ENCODE peak calls at places on chromosomes 11 and 22, in six cellular contexts. K, Q, H, D, B and S are unnamed samples.

GRCh38 chr11:35964846-35965245 is 21.0 kb downstream of the LDLRAD3 start:
- DNase-seq in B (no peak), H (no peak), Q (no peak), D (peak), K (no peak), S (no peak)

GRCh38 chr22:47872761-47873535 is 1110.5 kb downstream of the TBC1D22A start:
- DNase-seq in K (no peak), B (no peak), D (no peak), H (no peak), Q (no peak), S (no peak)

GRCh38 chr11:131744847-131745246 is 374.4 kb downstream of the NTM start:
- DNase-seq in B (no peak), K (peak), Q (no peak), D (peak), H (no peak), S (no peak)

GRCh38 chr11:8239536-8240228 is 24.0 kb downstream of the LMO1 start:
- DNase-seq in D (no peak), H (no peak), Q (no peak), K (no peak), B (no peak), S (no peak)

GRCh38 chr11:15446315-15446714 is 331.6 kb downstream of the INSC start:
- DNase-seq in D (no peak), H (no peak), K (no peak), Q (no peak), B (no peak), S (no peak)

GRCh38 chr22:48929276-48929790 is 898.3 kb downstream of the BRD1 start:
- DNase-seq in B (no peak), Q (no peak), H (no peak), K (no peak), D (no peak), S (no peak)

GRCh38 chr11:3972431-3972830 is 117.0 kb downstream of the STIM1 start:
- DNase-seq in H (no peak), D (no peak), K (no peak), B (no peak), Q (no peak), S (no peak)

GRCh38 chr11:94593030-94593429 is 25.9 kb downstream of the PIWIL4 start:
- DNase-seq in K (peak), D (no peak), Q (no peak), H (no peak), B (no peak), S (no peak)

GRCh38 chr11:114044042-114044871 is 15.3 kb upstream of the ZBTB16 start:
- DNase-seq in D (peak), H (no peak), Q (no peak), B (no peak), K (no peak), S (no peak)